ENCODE peak calls at places on chromosomes 7 and 10, in nine cellular contexts. Q is ovary, I is transverse colon, Y is upper lobe of right lung, H is AG04450, U is adipocyte, G is uterus, P is right atrium auricular region, X is cardiac muscle cell. E is an unnamed sample. For H3K9me3, the result is how much of the 10 kb centered on the place peaks cover.

GRCh38 chr7:549891-550625 is 30.4 kb upstream of the PDGFA start:
- DNase-seq in Q (no peak), I (no peak), Y (no peak), H (no peak), U (no peak), G (no peak), P (no peak), X (no peak), E (no peak)

GRCh38 chr7:29255839-29256782 is 61.5 kb downstream of the CHN2 start:
- DNase-seq in Q (no peak), I (no peak), Y (no peak), H (no peak), U (no peak), G (no peak), P (no peak), X (peak), E (no peak)

GRCh38 chr7:86818903-86819302 is 175.2 kb downstream of the GRM3 start:
- DNase-seq in Q (no peak), I (no peak), Y (no peak), H (no peak), U (no peak), G (no peak), P (no peak), X (no peak), E (no peak)

GRCh38 chr7:101363734-101364374 is 1.2 kb downstream of the COL26A1 start:
- DNase-seq in Q (peak), I (peak), Y (peak), H (peak), U (peak), G (peak), P (peak), X (peak), E (peak)

GRCh38 chr7:80187279-80187678 is 52.6 kb downstream of the GNAI1 start:
- DNase-seq in Q (no peak), I (no peak), Y (no peak), H (no peak), U (no peak), G (no peak), P (no peak), X (no peak), E (no peak)

GRCh38 chr10:70309661-70310060 is 25.9 kb upstream of the NPFFR1 start:
- DNase-seq in Q (no peak), I (no peak), Y (no peak), H (no peak), U (no peak), G (no peak), P (no peak), X (no peak), E (peak)

GRCh38 chr7:15305002-15305600 is 256.7 kb downstream of the AGMO start:
- DNase-seq in Q (peak), I (peak), Y (no peak), H (peak), U (peak), G (peak), P (no peak), X (peak), E (no peak)

GRCh38 chr10:37728830-37729229 is 128.6 kb downstream of the ZNF248 start:
- DNase-seq in Q (no peak), I (no peak), Y (no peak), H (no peak), U (no peak), G (no peak), P (no peak), X (no peak), E (no peak)

GRCh38 chr10:48406204-48406603 is 99.7 kb downstream of the MAPK8 start:
- DNase-seq in Q (no peak), I (no peak), Y (no peak), H (no peak), U (peak), G (no peak), P (no peak), X (peak), E (no peak)

GRCh38 chr7:104106106-104106505 is 101.7 kb downstream of the ORC5 start:
- DNase-seq in Q (no peak), I (no peak), Y (no peak), H (no peak), U (peak), G (no peak), P (no peak), X (peak), E (no peak)

GRCh38 chr7:100827330-100828226 is at the start of gene EPHB4:
- DNase-seq in Q (peak), I (peak), Y (peak), H (peak), U (peak), G (peak), P (peak), X (peak), E (peak)

GRCh38 chr10:3959370-3960266 is 174.6 kb upstream of the KLF6 start:
- DNase-seq in Q (no peak), I (no peak), Y (no peak), H (no peak), U (no peak), G (no peak), P (no peak), X (no peak), E (no peak)

GRCh38 chr7:85471312-85471711 is 284.5 kb upstream of the SEMA3D start:
- DNase-seq in Q (no peak), I (no peak), Y (no peak), H (no peak), U (peak), G (no peak), P (no peak), X (no peak), E (no peak)

GRCh38 chr10:86192686-86193085 is 173.9 kb downstream of the GRID1 start:
- DNase-seq in Q (no peak), I (no peak), Y (peak), H (no peak), U (no peak), G (no peak), P (no peak), X (no peak), E (no peak)

GRCh38 chr10:128000660-128001059 is 93.8 kb downstream of the PTPRE start:
- DNase-seq in Q (no peak), I (no peak), Y (peak), H (no peak), U (no peak), G (no peak), P (no peak), X (no peak), E (no peak)

GRCh38 chr10:119498889-119499864 is 43.3 kb downstream of the RGS10 start:
- DNase-seq in Q (no peak), I (no peak), Y (no peak), H (no peak), U (no peak), G (no peak), P (no peak), X (peak), E (no peak)

GRCh38 chr10:124588736-124589451 is 127.3 kb downstream of the LHPP start:
- DNase-seq in Q (peak), I (peak), Y (no peak), H (no peak), U (no peak), G (peak), P (peak), X (peak), E (peak)

GRCh38 chr7:43077732-43078391 is 34.6 kb upstream of the HECW1 start:
- DNase-seq in Q (no peak), I (no peak), Y (no peak), H (no peak), U (no peak), G (no peak), P (no peak), X (peak), E (no peak)

GRCh38 chr10:114431414-114431767 is 27.1 kb upstream of the AFAP1L2 start:
- DNase-seq in Q (no peak), I (no peak), Y (no peak), H (no peak), U (no peak), G (no peak), P (no peak), X (no peak), E (no peak)

GRCh38 chr7:111867348-111867931 is 305.1 kb upstream of the IMMP2L start:
- DNase-seq in Q (no peak), I (no peak), Y (no peak), H (no peak), U (peak), G (no peak), P (no peak), X (peak), E (no peak)

GRCh38 chr10:79316671-79317431 is 30.4 kb upstream of the PPIF start:
- DNase-seq in Q (no peak), I (no peak), Y (peak), H (no peak), U (no peak), G (no peak), P (no peak), X (no peak), E (no peak)

GRCh38 chr7:151769189-151769821 is 107.6 kb downstream of the PRKAG2 start:
- DNase-seq in Q (no peak), I (no peak), Y (peak), H (no peak), U (no peak), G (no peak), P (no peak), X (no peak), E (peak)

GRCh38 chr10:58932821-58933314 is 243.6 kb upstream of the PHYHIPL start:
- DNase-seq in Q (no peak), I (no peak), Y (no peak), H (no peak), U (no peak), G (no peak), P (no peak), X (no peak), E (no peak)

GRCh38 chr10:79405221-79405994 is 40.0 kb downstream of the ZCCHC24 start:
- DNase-seq in Q (no peak), I (peak), Y (peak), H (no peak), U (no peak), G (peak), P (no peak), X (peak), E (peak)

GRCh38 chr10:19826712-19827111 is 10.5 kb downstream of the PLXDC2 start:
- DNase-seq in Q (no peak), I (no peak), Y (no peak), H (no peak), U (no peak), G (no peak), P (no peak), X (peak), E (no peak)

GRCh38 chr10:96618648-96619047 is 31.8 kb upstream of the TM9SF3 start:
- DNase-seq in Q (peak), I (peak), Y (no peak), H (no peak), U (peak), G (no peak), P (no peak), X (peak), E (peak)

GRCh38 chr7:15720849-15721471 is 34.5 kb upstream of the MEOX2 start:
- DNase-seq in Q (no peak), I (peak), Y (no peak), H (peak), U (peak), G (peak), P (peak), X (peak), E (no peak)

GRCh38 chr10:96765406-96766240 is 45.3 kb upstream of the PIK3AP1 start:
- DNase-seq in Q (peak), I (peak), Y (peak), H (no peak), U (peak), G (peak), P (peak), X (peak), E (peak)

GRCh38 chr7:106848851-106849442 is 16.1 kb upstream of the PIK3CG start:
- DNase-seq in Q (no peak), I (no peak), Y (no peak), H (peak), U (peak), G (no peak), P (no peak), X (peak), E (no peak)

GRCh38 chr10:124671486-124672075 is 72.6 kb downstream of the FAM53B start:
- DNase-seq in Q (no peak), I (no peak), Y (no peak), H (no peak), U (peak), G (no peak), P (peak), X (peak), E (peak)

GRCh38 chr7:116273283-116273917 is 63.1 kb downstream of the TES start:
- DNase-seq in Q (no peak), I (no peak), Y (no peak), H (no peak), U (no peak), G (no peak), P (no peak), X (no peak), E (no peak)

GRCh38 chr10:51344371-51344770 is 270.1 kb downstream of the PRKG1 start:
- DNase-seq in Q (no peak), I (no peak), Y (no peak), H (no peak), U (peak), G (no peak), P (no peak), X (no peak), E (no peak)

GRCh38 chr7:27091125-27091524 is 4.7 kb downstream of the HOXA1 start:
- DNase-seq in Q (no peak), I (no peak), Y (no peak), H (no peak), U (no peak), G (no peak), P (no peak), X (no peak), E (no peak)

GRCh38 chr10:117551322-117552155 is 9.0 kb downstream of the EMX2 start:
- DNase-seq in Q (no peak), I (no peak), Y (no peak), H (no peak), U (no peak), G (peak), P (no peak), X (no peak), E (peak)

GRCh38 chr10:75527542-75527941 is 96.1 kb downstream of the LRMDA start:
- DNase-seq in Q (no peak), I (no peak), Y (no peak), H (no peak), U (no peak), G (no peak), P (no peak), X (no peak), E (no peak)

GRCh38 chr7:103797647-103798307 is 191.7 kb downstream of the RELN start:
- DNase-seq in Q (no peak), I (no peak), Y (no peak), H (no peak), U (no peak), G (no peak), P (no peak), X (no peak), E (no peak)

GRCh38 chr7:38796636-38797501 is 112.1 kb downstream of the VPS41 start:
- DNase-seq in Q (peak), I (peak), Y (no peak), H (peak), U (peak), G (peak), P (no peak), X (peak), E (no peak)

GRCh38 chr7:2120251-2120660 is 112.5 kb downstream of the MAD1L1 start:
- DNase-seq in Q (no peak), I (no peak), Y (no peak), H (no peak), U (no peak), G (no peak), P (no peak), X (peak), E (no peak)

GRCh38 chr10:43402176-43402575 is 6.8 kb downstream of the HNRNPF start:
- DNase-seq in Q (no peak), I (no peak), Y (no peak), H (no peak), U (no peak), G (no peak), P (no peak), X (no peak), E (no peak)

GRCh38 chr10:61836233-61836887 is 65.1 kb upstream of the ARID5B start:
- DNase-seq in Q (no peak), I (no peak), Y (no peak), H (no peak), U (peak), G (no peak), P (no peak), X (peak), E (no peak)

GRCh38 chr10:61835909-61836232 is 65.6 kb upstream of the ARID5B start:
- DNase-seq in Q (no peak), I (no peak), Y (no peak), H (no peak), U (peak), G (no peak), P (no peak), X (peak), E (no peak)

GRCh38 chr10:61835069-61835908 is 66.2 kb upstream of the ARID5B start:
- DNase-seq in Q (no peak), I (peak), Y (no peak), H (peak), U (peak), G (peak), P (no peak), X (peak), E (no peak)

GRCh38 chr10:61837748-61838055 is 63.8 kb upstream of the ARID5B start:
- DNase-seq in Q (no peak), I (no peak), Y (no peak), H (no peak), U (no peak), G (no peak), P (no peak), X (no peak), E (no peak)

DNA sequence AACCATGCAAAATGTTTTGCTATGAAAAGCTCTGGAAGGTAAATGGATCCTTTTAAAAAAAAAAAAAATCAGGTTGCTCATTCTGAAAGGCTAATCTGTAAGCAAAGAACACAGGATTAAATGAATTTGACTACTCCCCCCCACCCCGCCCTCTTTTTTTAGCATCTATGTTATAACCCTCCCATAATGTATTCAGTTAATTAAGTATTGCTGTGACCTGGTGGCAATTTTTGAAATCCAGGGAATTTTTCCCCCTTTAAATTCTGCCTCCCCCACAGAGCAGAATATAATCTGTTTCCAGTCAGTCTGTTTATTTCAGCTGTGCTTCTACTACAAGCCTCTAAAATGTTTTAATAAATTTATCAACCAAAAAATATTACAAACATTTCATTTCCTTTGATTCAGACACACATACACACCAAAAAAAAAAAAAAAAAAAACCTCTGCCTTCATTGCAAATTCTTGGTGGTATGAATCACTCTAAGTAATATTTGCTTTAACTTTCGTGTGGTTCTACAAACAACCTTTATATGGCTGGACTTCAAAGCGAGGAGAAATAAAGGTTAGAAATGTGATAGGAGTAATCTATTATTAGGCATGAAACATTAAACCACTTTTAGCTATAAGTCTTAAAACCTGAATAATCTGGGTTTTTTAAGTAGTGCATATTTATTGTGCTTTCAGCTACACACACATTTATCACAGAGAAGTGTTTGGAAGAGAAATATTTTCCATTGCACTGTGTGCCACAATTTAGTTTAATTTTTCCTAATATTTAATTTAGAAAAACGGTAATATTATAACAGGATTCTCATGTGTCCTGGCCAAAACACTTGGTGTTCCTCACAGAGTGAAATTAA is 64.4 kb upstream of the ARID5B start:
- DNase-seq in Q (no peak), I (no peak), Y (no peak), H (peak), U (peak), G (no peak), P (no peak), X (peak), E (no peak)
- H3K4me3 ChIP-seq in Q (no peak), I (no peak), Y (no peak), H (no peak), U (peak), G (no peak), P (no peak), X (no peak), E (peak)

GRCh38 chr7:157713591-157713990 is 376.8 kb downstream of the DNAJB6 start:
- DNase-seq in Q (no peak), I (no peak), Y (no peak), H (no peak), U (no peak), G (no peak), P (no peak), X (no peak), E (peak)
- H3K9me3 ChIP-seq in Q (under half), I (under half), Y (under half), H (half or more), U (under half), G (under half), P (under half), X (under half), E (under half)

DNA sequence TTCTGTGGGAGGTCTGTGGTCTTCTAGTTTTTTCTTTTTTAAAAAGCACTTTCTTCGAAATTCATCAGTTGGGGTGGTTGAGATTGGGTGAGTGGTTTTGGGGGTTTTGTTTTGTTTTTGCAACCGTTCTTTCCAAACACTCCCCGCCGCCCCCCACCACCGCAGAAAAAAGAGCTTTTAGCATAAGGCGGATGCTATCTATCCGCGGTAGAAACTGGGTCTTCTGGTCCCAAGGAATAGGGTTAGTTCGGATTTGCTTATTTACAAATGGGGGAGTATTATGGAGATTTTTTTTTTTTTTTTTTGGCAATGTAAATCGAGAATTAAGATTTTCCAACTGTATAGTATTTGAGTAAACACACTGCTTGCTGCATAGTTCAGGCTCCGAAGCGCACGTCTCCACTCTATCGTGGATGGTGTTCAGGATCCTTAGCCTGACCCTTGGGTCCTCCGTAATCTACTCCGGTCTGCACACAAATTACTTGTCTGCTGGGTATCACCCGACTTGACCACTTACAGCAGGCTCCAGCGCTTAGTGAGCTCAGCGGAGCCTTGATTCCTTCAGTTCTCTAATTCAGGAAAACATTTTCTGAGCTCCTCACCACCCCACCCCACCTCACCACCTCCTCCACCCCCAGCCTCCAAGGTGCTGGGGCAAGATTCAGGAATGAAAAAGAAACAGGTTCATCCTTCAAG is 757 bp upstream of the NRCAM start:
- DNase-seq in Q (no peak), I (no peak), Y (no peak), H (no peak), U (peak), G (no peak), P (no peak), X (no peak), E (no peak)
- H3K4me3 ChIP-seq in Q (peak), I (peak), Y (peak), H (no peak), U (peak), G (no peak), P (peak), X (peak), E (no peak)

GRCh38 chr7:77826300-77826699 is 27.7 kb downstream of the PHTF2 start:
- DNase-seq in Q (no peak), I (no peak), Y (no peak), H (no peak), U (no peak), G (no peak), P (no peak), X (no peak), E (no peak)

GRCh38 chr7:77823787-77824186 is 25.2 kb downstream of the PHTF2 start:
- DNase-seq in Q (no peak), I (no peak), Y (no peak), H (no peak), U (no peak), G (no peak), P (no peak), X (no peak), E (no peak)

GRCh38 chr7:77825140-77825539 is 26.6 kb downstream of the PHTF2 start:
- DNase-seq in Q (no peak), I (no peak), Y (no peak), H (no peak), U (no peak), G (no peak), P (no peak), X (no peak), E (no peak)

GRCh38 chr7:77822269-77822668 is 23.7 kb downstream of the PHTF2 start:
- DNase-seq in Q (no peak), I (no peak), Y (no peak), H (no peak), U (no peak), G (no peak), P (no peak), X (no peak), E (no peak)

DNA sequence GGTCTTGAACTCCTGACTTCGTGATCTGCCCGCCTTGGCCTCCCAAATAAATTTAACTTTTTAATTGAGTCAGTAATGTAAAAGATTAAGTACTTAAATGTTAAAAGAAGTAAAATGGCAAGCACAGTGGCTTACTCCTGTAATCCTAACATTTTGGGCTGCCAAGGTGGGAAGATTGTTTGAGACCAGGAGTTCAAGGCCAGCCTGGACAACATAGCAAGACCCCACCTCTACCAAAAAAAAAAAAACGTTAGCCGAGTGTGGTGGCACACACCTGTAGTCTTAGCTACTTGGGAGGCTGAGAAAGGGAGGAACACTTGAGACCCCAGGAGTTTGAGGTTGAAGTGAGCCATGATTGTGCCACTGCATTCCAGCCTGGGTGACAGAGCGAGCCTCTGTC is 26.1 kb downstream of the PHTF2 start:
- DNase-seq in Q (no peak), I (no peak), Y (no peak), H (no peak), U (no peak), G (no peak), P (no peak), X (no peak), E (no peak)
- H3K9me3 ChIP-seq in Q (under half), I (under half), Y (under half), H (under half), U (under half), G (under half), P (under half), X (under half), E (under half)